ENCODE peak calls at places on chromosomes 13 and 19, in four cellular contexts. One of them, this sample, is unnamed.

GRCh38 chr13:65917731-65918130 is 1312.4 kb downstream of the PCDH9 start:
- DNase-seq in brain microvascular endothelial cell: no peak
- DNase-seq in tibial nerve: no peak
- DNase-seq in right lobe of liver: no peak
- DNase-seq in this sample: no peak

GRCh38 chr13:112728375-112729126 is 38.7 kb downstream of the ATP11A start:
- DNase-seq in tibial nerve: no peak
- DNase-seq in right lobe of liver: no peak
- DNase-seq in brain microvascular endothelial cell: no peak
- DNase-seq in this sample: no peak

GRCh38 chr13:66558511-66558910 is 671.6 kb downstream of the PCDH9 start:
- DNase-seq in brain microvascular endothelial cell: no peak
- DNase-seq in tibial nerve: no peak
- DNase-seq in right lobe of liver: no peak
- DNase-seq in this sample: no peak

GRCh38 chr13:84237181-84237580 is 354.9 kb upstream of the SLITRK1 start:
- DNase-seq in brain microvascular endothelial cell: no peak
- DNase-seq in right lobe of liver: no peak
- DNase-seq in tibial nerve: no peak
- DNase-seq in this sample: no peak

GRCh38 chr19:57280913-57281425 is 684 bp downstream of the ZNF460 start:
- DNase-seq in brain microvascular endothelial cell: no peak
- DNase-seq in right lobe of liver: no peak
- DNase-seq in tibial nerve: no peak
- DNase-seq in this sample: no peak

GRCh38 chr13:68708336-68708908 is 1399.2 kb upstream of the ATXN8OS start:
- DNase-seq in right lobe of liver: peak; percentile 7
- DNase-seq in brain microvascular endothelial cell: no peak
- DNase-seq in tibial nerve: no peak
- DNase-seq in this sample: no peak

GRCh38 chr13:110310541-110311491 is 3.7 kb downstream of the COL4A2 start:
- DNase-seq in right lobe of liver: no peak
- DNase-seq in brain microvascular endothelial cell: no peak
- DNase-seq in tibial nerve: no peak
- DNase-seq in this sample: no peak

GRCh38 chr13:35724480-35724879 is 248.0 kb upstream of the MAB21L1 start:
- DNase-seq in brain microvascular endothelial cell: peak; percentile 20
- DNase-seq in tibial nerve: no peak
- DNase-seq in right lobe of liver: no peak
- DNase-seq in this sample: no peak

GRCh38 chr13:20492641-20493040 is 33.0 kb downstream of the CRYL1 start:
- DNase-seq in tibial nerve: no peak
- DNase-seq in brain microvascular endothelial cell: peak; percentile 15
- DNase-seq in right lobe of liver: no peak
- DNase-seq in this sample: no peak

GRCh38 chr13:44136693-44137268 is 236.8 kb upstream of the SERP2 start:
- DNase-seq in brain microvascular endothelial cell: no peak
- DNase-seq in tibial nerve: no peak
- DNase-seq in right lobe of liver: no peak
- DNase-seq in this sample: no peak

GRCh38 chr19:57583521-57584416 is at the start of gene ZIK1:
- DNase-seq in brain microvascular endothelial cell: peak; percentile 91
- DNase-seq in tibial nerve: peak; percentile 69
- DNase-seq in right lobe of liver: peak; percentile 78
- DNase-seq in this sample: peak; percentile 86

GRCh38 chr13:40152145-40152544 is 496.7 kb downstream of the COG6 start:
- DNase-seq in brain microvascular endothelial cell: peak; percentile 87
- DNase-seq in tibial nerve: no peak
- DNase-seq in right lobe of liver: no peak
- DNase-seq in this sample: no peak

GRCh38 chr13:27053235-27053884 is 118.3 kb downstream of the USP12 start:
- DNase-seq in brain microvascular endothelial cell: no peak
- DNase-seq in tibial nerve: no peak
- DNase-seq in right lobe of liver: no peak
- DNase-seq in this sample: no peak

GRCh38 chr13:33543631-33544030 is 258.1 kb upstream of the STARD13 start:
- DNase-seq in brain microvascular endothelial cell: no peak
- DNase-seq in right lobe of liver: no peak
- DNase-seq in tibial nerve: no peak
- DNase-seq in this sample: no peak

GRCh38 chr13:109412232-109412935 is 374.0 kb downstream of the IRS2 start:
- DNase-seq in right lobe of liver: peak; percentile 66
- DNase-seq in tibial nerve: no peak
- DNase-seq in brain microvascular endothelial cell: peak; percentile 70
- DNase-seq in this sample: peak; percentile 17

GRCh38 chr13:111519490-111520170 is 199.2 kb downstream of the TEX29 start:
- DNase-seq in tibial nerve: no peak
- DNase-seq in brain microvascular endothelial cell: no peak
- DNase-seq in right lobe of liver: no peak
- DNase-seq in this sample: no peak

GRCh38 chr19:46856062-46857022 is 4.5 kb upstream of the ARHGAP35 start:
- DNase-seq in brain microvascular endothelial cell: peak; percentile 95
- DNase-seq in right lobe of liver: peak; percentile 96
- DNase-seq in tibial nerve: peak; percentile 95
- DNase-seq in this sample: no peak
- H3K4me3 ChIP-seq in brain microvascular endothelial cell: peak overlapping the region; percentile 50
- H3K4me3 ChIP-seq in right lobe of liver: peak overlapping the region; percentile 41
- H3K4me3 ChIP-seq in tibial nerve: peak overlapping the region; percentile 41
- H3K4me3 ChIP-seq in this sample: no peak overlapping the region

DNA sequence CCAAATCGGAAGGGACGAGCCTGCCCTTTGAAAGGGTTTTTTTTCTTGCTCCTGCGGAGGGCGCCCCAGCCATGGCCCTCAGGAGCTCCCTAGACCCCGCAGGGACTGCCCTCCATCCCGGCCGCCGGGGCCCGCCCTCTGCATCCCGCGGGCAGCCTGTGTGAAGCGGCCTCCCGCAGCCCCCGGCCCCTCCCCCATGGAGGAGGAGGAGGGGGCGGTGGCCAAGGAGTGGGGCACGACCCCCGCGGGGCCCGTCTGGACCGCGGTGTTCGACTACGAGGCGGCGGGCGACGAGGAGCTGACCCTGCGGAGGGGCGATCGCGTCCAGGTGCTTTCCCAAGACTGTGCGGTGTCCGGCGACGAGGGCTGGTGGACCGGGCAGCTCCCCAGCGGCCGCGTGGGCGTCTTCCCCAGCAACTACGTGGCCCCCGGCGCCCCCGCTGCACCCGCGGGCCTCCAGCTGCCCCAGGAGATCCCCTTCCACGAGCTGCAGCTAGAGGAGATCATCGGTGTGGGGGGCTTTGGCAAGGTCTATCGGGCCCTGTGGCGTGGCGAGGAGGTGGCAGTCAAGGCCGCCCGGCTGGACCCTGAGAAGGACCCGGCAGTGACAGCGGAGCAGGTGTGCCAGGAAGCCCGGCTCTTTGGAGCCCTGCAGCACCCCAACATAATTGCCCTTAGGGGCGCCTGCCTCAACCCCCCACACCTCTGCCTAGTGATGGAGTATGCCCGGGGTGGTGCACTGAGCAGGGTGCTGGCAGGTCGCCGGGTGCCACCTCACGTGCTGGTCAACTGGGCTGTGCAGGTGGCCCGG is 815 bp downstream of the MAP3K10 start:
- DNase-seq in brain microvascular endothelial cell: no peak
- DNase-seq in tibial nerve: no peak
- DNase-seq in right lobe of liver: peak; percentile 37
- DNase-seq in this sample: no peak
- TF ChIP-seq CTCF in brain microvascular endothelial cell: no peak
- TF ChIP-seq CTCF in tibial nerve: no peak
- TF ChIP-seq CTCF in right lobe of liver: no peak
- TF ChIP-seq CTCF in this sample: peak; percentile 16

DNA sequence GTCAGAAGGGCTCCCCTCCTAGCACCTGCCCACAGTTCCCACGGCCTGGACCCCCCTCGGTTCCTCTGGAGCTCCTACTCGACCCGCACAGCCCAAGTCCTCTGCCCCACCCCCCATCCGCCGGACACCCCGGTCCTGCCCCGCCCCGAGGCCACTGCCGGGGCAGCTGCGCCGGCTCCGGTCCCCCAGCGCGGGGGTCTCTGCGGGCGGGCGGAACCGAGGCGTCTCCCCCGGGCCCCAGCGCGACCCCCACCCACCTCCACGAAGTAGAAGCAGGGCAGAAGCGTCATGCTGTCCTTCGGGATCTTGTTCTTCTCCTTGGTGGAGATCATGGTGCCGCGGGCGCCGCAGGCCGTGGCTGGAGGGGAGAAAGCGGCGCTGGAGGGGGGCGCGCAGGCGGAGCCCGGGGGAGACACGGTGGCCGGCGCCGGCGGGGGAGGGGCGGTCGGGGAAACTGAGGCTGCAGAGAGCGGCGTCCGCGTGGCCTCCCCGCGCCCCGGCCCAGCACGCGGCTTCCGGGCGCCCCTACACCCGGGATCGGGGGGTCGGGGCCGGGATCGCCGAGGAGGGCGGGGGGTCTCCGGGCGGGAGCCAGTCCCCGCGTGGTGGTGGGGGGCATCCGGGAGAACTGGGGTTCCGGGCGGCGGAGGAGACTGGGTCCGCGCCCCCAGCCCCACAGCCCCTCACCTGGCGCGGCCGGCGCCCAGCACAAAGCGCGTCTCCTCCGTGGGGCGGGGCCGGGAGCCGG is at the start of gene PLPPR3:
- DNase-seq in tibial nerve: no peak
- DNase-seq in right lobe of liver: no peak
- DNase-seq in brain microvascular endothelial cell: no peak
- DNase-seq in this sample: no peak
- H3K4me3 ChIP-seq in tibial nerve: no peak within 1 kb of the TSS
- H3K4me3 ChIP-seq in right lobe of liver: no peak within 1 kb of the TSS
- H3K4me3 ChIP-seq in brain microvascular endothelial cell: peak within 1 kb of the TSS; percentile 17
- H3K4me3 ChIP-seq in this sample: no peak within 1 kb of the TSS

GRCh38 chr19:43754312-43754561 is 525 bp downstream of the SMG9 start:
- DNase-seq in right lobe of liver: no peak
- DNase-seq in tibial nerve: no peak
- DNase-seq in brain microvascular endothelial cell: no peak
- DNase-seq in this sample: no peak
- TF ChIP-seq CTCF in right lobe of liver: no peak
- TF ChIP-seq CTCF in tibial nerve: no peak
- TF ChIP-seq CTCF in brain microvascular endothelial cell: no peak
- TF ChIP-seq CTCF in this sample: no peak

GRCh38 chr19:54324071-54324470 is 11.1 kb upstream of the LILRA5 start:
- DNase-seq in right lobe of liver: no peak
- DNase-seq in tibial nerve: no peak
- DNase-seq in brain microvascular endothelial cell: no peak
- DNase-seq in this sample: no peak
- H3K4me3 ChIP-seq in right lobe of liver: no peak overlapping the region
- H3K4me3 ChIP-seq in tibial nerve: no peak overlapping the region
- H3K4me3 ChIP-seq in brain microvascular endothelial cell: no peak overlapping the region
- H3K4me3 ChIP-seq in this sample: no peak overlapping the region

GRCh38 chr19:51296331-51297093 is 14.9 kb upstream of the IGLON5 start:
- DNase-seq in brain microvascular endothelial cell: no peak
- DNase-seq in right lobe of liver: no peak
- DNase-seq in tibial nerve: no peak
- DNase-seq in this sample: no peak
- TF ChIP-seq CTCF in brain microvascular endothelial cell: no peak
- TF ChIP-seq CTCF in right lobe of liver: no peak
- TF ChIP-seq CTCF in tibial nerve: no peak
- TF ChIP-seq CTCF in this sample: peak; percentile 42

DNA sequence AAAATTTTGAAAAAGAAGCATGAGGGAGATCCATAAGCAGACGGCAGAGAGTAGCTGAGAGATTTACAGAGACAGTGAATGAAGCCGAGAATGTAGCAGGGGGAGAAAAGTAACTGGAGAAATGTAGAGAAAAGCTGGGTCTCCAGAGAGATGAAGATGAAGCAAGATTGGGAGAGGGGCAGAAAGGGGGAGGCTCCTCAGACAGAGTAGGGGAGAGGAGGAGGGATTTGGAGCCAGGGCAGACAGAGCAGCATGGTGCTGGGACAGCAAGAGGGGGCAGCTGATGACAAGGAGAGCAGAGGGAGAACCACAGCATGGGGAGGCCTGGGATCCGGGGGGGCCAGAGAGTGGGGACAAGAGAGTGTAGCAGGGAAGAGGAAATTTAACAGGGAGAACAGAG is 933 bp downstream of the ZNF610 start:
- DNase-seq in brain microvascular endothelial cell: no peak
- DNase-seq in tibial nerve: no peak
- DNase-seq in right lobe of liver: no peak
- DNase-seq in this sample: no peak
- H3K4me3 ChIP-seq in brain microvascular endothelial cell: peak overlapping the region; percentile 82
- H3K4me3 ChIP-seq in tibial nerve: peak overlapping the region; percentile 88
- H3K4me3 ChIP-seq in right lobe of liver: peak overlapping the region; percentile 49
- H3K4me3 ChIP-seq in this sample: peak overlapping the region; percentile 83

GRCh38 chr13:23289917-23290357 is 109.2 kb downstream of the SGCG start:
- DNase-seq in right lobe of liver: no peak
- DNase-seq in brain microvascular endothelial cell: peak; percentile 92
- DNase-seq in tibial nerve: no peak
- DNase-seq in this sample: peak; percentile 3
- TF ChIP-seq CTCF in right lobe of liver: no peak
- TF ChIP-seq CTCF in brain microvascular endothelial cell: no peak
- TF ChIP-seq CTCF in tibial nerve: no peak
- TF ChIP-seq CTCF in this sample: no peak

GRCh38 chr19:35125270-35125717 is 9.6 kb downstream of the LGI4 start:
- DNase-seq in right lobe of liver: no peak
- DNase-seq in tibial nerve: no peak
- DNase-seq in brain microvascular endothelial cell: no peak
- DNase-seq in this sample: no peak
- H3K4me3 ChIP-seq in right lobe of liver: no peak overlapping the region
- H3K4me3 ChIP-seq in tibial nerve: peak overlapping the region; percentile 37
- H3K4me3 ChIP-seq in brain microvascular endothelial cell: no peak overlapping the region
- H3K4me3 ChIP-seq in this sample: peak overlapping the region; percentile 57

This sample was measured in LNCaP clone FGC.